ENCODE peak calls at places on chromosomes 16 and 17, in six cellular contexts. One of them, this sample, is unnamed.

GRCh38 chr17:18362509-18363020 is 785 bp downstream of the SHMT1 start:
- DNase-seq in CD4-positive, alpha-beta T cell: no peak
- DNase-seq in nephron progenitor cell: peak
- DNase-seq in CD4-positive, CD25-positive, alpha-beta regulatory T cell: no peak
- DNase-seq in EL: peak
- DNase-seq in NCI-H69: peak
- DNase-seq in this sample: no peak

GRCh38 chr17:79793924-79794304 is 3.0 kb downstream of the CBX8 start:
- DNase-seq in CD4-positive, alpha-beta T cell: no peak
- DNase-seq in nephron progenitor cell: no peak
- DNase-seq in CD4-positive, CD25-positive, alpha-beta regulatory T cell: no peak
- DNase-seq in EL: peak
- DNase-seq in NCI-H69: peak
- DNase-seq in this sample: no peak

GRCh38 chr17:57566724-57567123 is 178.4 kb downstream of the CCDC182 start:
- DNase-seq in CD4-positive, alpha-beta T cell: no peak
- DNase-seq in nephron progenitor cell: no peak
- DNase-seq in CD4-positive, CD25-positive, alpha-beta regulatory T cell: no peak
- DNase-seq in EL: no peak
- DNase-seq in NCI-H69: peak
- DNase-seq in this sample: no peak

GRCh38 chr17:76063880-76064546 is 8.3 kb downstream of the SRP68 start:
- DNase-seq in CD4-positive, alpha-beta T cell: peak
- DNase-seq in nephron progenitor cell: no peak
- DNase-seq in CD4-positive, CD25-positive, alpha-beta regulatory T cell: no peak
- DNase-seq in EL: no peak
- DNase-seq in NCI-H69: no peak
- DNase-seq in this sample: no peak

GRCh38 chr16:88414521-88415380 is 32.0 kb downstream of the ZNF469 start:
- DNase-seq in CD4-positive, alpha-beta T cell: no peak
- DNase-seq in nephron progenitor cell: no peak
- DNase-seq in CD4-positive, CD25-positive, alpha-beta regulatory T cell: no peak
- DNase-seq in EL: no peak
- DNase-seq in NCI-H69: no peak
- DNase-seq in this sample: no peak

GRCh38 chr17:73722163-73722562 is 77.9 kb upstream of the SDK2 start:
- DNase-seq in CD4-positive, alpha-beta T cell: peak
- DNase-seq in nephron progenitor cell: no peak
- DNase-seq in CD4-positive, CD25-positive, alpha-beta regulatory T cell: no peak
- DNase-seq in EL: no peak
- DNase-seq in NCI-H69: peak
- DNase-seq in this sample: no peak

GRCh38 chr16:85315871-85316270 is 203.6 kb upstream of the CIBAR2 start:
- DNase-seq in CD4-positive, alpha-beta T cell: no peak
- DNase-seq in nephron progenitor cell: no peak
- DNase-seq in CD4-positive, CD25-positive, alpha-beta regulatory T cell: no peak
- DNase-seq in EL: no peak
- DNase-seq in NCI-H69: no peak
- DNase-seq in this sample: peak

GRCh38 chr16:84909686-84910085 is 89.9 kb downstream of the CRISPLD2 start:
- DNase-seq in CD4-positive, alpha-beta T cell: no peak
- DNase-seq in nephron progenitor cell: no peak
- DNase-seq in CD4-positive, CD25-positive, alpha-beta regulatory T cell: no peak
- DNase-seq in EL: no peak
- DNase-seq in NCI-H69: no peak
- DNase-seq in this sample: no peak

GRCh38 chr16:21602785-21603184 is 3.4 kb downstream of the METTL9 start:
- DNase-seq in CD4-positive, alpha-beta T cell: no peak
- DNase-seq in nephron progenitor cell: no peak
- DNase-seq in CD4-positive, CD25-positive, alpha-beta regulatory T cell: no peak
- DNase-seq in EL: no peak
- DNase-seq in NCI-H69: no peak
- DNase-seq in this sample: no peak

GRCh38 chr16:12271006-12271405 is 294.5 kb downstream of the SNX29 start:
- DNase-seq in CD4-positive, alpha-beta T cell: no peak
- DNase-seq in nephron progenitor cell: peak
- DNase-seq in CD4-positive, CD25-positive, alpha-beta regulatory T cell: no peak
- DNase-seq in EL: peak
- DNase-seq in NCI-H69: peak
- DNase-seq in this sample: peak

GRCh38 chr16:73176577-73177013 is 128.7 kb upstream of the ZFHX3 start:
- DNase-seq in CD4-positive, alpha-beta T cell: no peak
- DNase-seq in nephron progenitor cell: no peak
- DNase-seq in CD4-positive, CD25-positive, alpha-beta regulatory T cell: no peak
- DNase-seq in EL: peak
- DNase-seq in NCI-H69: no peak
- DNase-seq in this sample: no peak

GRCh38 chr16:85696761-85697160 is 8.0 kb upstream of the GINS2 start:
- DNase-seq in CD4-positive, alpha-beta T cell: no peak
- DNase-seq in nephron progenitor cell: no peak
- DNase-seq in CD4-positive, CD25-positive, alpha-beta regulatory T cell: no peak
- DNase-seq in EL: no peak
- DNase-seq in NCI-H69: no peak
- DNase-seq in this sample: no peak

GRCh38 chr16:48089053-48089792 is 66.6 kb downstream of the ABCC12 start:
- DNase-seq in CD4-positive, alpha-beta T cell: no peak
- DNase-seq in nephron progenitor cell: no peak
- DNase-seq in CD4-positive, CD25-positive, alpha-beta regulatory T cell: no peak
- DNase-seq in EL: no peak
- DNase-seq in NCI-H69: no peak
- DNase-seq in this sample: no peak

GRCh38 chr16:57649846-57650245 is 18.3 kb upstream of the ADGRG3 start:
- DNase-seq in CD4-positive, alpha-beta T cell: no peak
- DNase-seq in nephron progenitor cell: no peak
- DNase-seq in CD4-positive, CD25-positive, alpha-beta regulatory T cell: no peak
- DNase-seq in EL: no peak
- DNase-seq in NCI-H69: no peak
- DNase-seq in this sample: no peak

This sample was measured in glutamatergic neuron.